ENCODE peak calls at places on chromosomes 2 and 18, in seven cellular contexts. One of them, this sample, is unnamed.

GRCh38 chr2:8794923-8795825 is 42.2 kb downstream of the KIDINS220 start:
- DNase-seq in breast epithelium: no peak
- DNase-seq in heart left ventricle: no peak
- DNase-seq in endothelial cell of umbilical vein: no peak
- DNase-seq in A549: no peak
- DNase-seq in uterus: no peak
- DNase-seq in IMR-90: peak; percentile 90
- DNase-seq in this sample: no peak

GRCh38 chr18:68478246-68478645 is 236.7 kb downstream of the TMX3 start:
- DNase-seq in IMR-90: no peak
- DNase-seq in breast epithelium: no peak
- DNase-seq in uterus: no peak
- DNase-seq in heart left ventricle: no peak
- DNase-seq in A549: no peak
- DNase-seq in endothelial cell of umbilical vein: no peak
- DNase-seq in this sample: no peak

GRCh38 chr2:30147196-30147714 is 448 bp downstream of the YPEL5 start:
- DNase-seq in breast epithelium: no peak
- DNase-seq in IMR-90: no peak
- DNase-seq in A549: no peak
- DNase-seq in heart left ventricle: no peak
- DNase-seq in uterus: no peak
- DNase-seq in endothelial cell of umbilical vein: no peak
- DNase-seq in this sample: no peak

GRCh38 chr2:198028955-198029354 is 224.6 kb downstream of the PLCL1 start:
- DNase-seq in IMR-90: no peak
- DNase-seq in uterus: no peak
- DNase-seq in A549: no peak
- DNase-seq in heart left ventricle: no peak
- DNase-seq in endothelial cell of umbilical vein: no peak
- DNase-seq in breast epithelium: no peak
- DNase-seq in this sample: no peak

GRCh38 chr18:31223371-31223770 is 60.7 kb upstream of the DSC1 start:
- DNase-seq in breast epithelium: no peak
- DNase-seq in endothelial cell of umbilical vein: no peak
- DNase-seq in A549: no peak
- DNase-seq in IMR-90: no peak
- DNase-seq in uterus: no peak
- DNase-seq in heart left ventricle: no peak
- DNase-seq in this sample: no peak

GRCh38 chr2:68812256-68812655 is 58.9 kb downstream of the BMP10 start:
- DNase-seq in A549: no peak
- DNase-seq in endothelial cell of umbilical vein: no peak
- DNase-seq in heart left ventricle: no peak
- DNase-seq in breast epithelium: no peak
- DNase-seq in uterus: no peak
- DNase-seq in IMR-90: peak; percentile 19
- DNase-seq in this sample: no peak

GRCh38 chr2:16425462-16426336 is 239.9 kb downstream of the CYRIA start:
- DNase-seq in endothelial cell of umbilical vein: no peak
- DNase-seq in uterus: no peak
- DNase-seq in heart left ventricle: peak; percentile 60
- DNase-seq in A549: peak; percentile 10
- DNase-seq in IMR-90: no peak
- DNase-seq in breast epithelium: no peak
- DNase-seq in this sample: no peak

GRCh38 chr18:74528913-74529312 is 5.4 kb upstream of the CNDP1 start:
- DNase-seq in endothelial cell of umbilical vein: no peak
- DNase-seq in heart left ventricle: no peak
- DNase-seq in breast epithelium: no peak
- DNase-seq in A549: no peak
- DNase-seq in IMR-90: no peak
- DNase-seq in uterus: no peak
- DNase-seq in this sample: no peak

GRCh38 chr2:27237341-27237945 is 20.3 kb downstream of the CAD start:
- DNase-seq in uterus: no peak
- DNase-seq in A549: no peak
- DNase-seq in heart left ventricle: no peak
- DNase-seq in IMR-90: no peak
- DNase-seq in breast epithelium: no peak
- DNase-seq in endothelial cell of umbilical vein: no peak
- DNase-seq in this sample: no peak

DNA sequence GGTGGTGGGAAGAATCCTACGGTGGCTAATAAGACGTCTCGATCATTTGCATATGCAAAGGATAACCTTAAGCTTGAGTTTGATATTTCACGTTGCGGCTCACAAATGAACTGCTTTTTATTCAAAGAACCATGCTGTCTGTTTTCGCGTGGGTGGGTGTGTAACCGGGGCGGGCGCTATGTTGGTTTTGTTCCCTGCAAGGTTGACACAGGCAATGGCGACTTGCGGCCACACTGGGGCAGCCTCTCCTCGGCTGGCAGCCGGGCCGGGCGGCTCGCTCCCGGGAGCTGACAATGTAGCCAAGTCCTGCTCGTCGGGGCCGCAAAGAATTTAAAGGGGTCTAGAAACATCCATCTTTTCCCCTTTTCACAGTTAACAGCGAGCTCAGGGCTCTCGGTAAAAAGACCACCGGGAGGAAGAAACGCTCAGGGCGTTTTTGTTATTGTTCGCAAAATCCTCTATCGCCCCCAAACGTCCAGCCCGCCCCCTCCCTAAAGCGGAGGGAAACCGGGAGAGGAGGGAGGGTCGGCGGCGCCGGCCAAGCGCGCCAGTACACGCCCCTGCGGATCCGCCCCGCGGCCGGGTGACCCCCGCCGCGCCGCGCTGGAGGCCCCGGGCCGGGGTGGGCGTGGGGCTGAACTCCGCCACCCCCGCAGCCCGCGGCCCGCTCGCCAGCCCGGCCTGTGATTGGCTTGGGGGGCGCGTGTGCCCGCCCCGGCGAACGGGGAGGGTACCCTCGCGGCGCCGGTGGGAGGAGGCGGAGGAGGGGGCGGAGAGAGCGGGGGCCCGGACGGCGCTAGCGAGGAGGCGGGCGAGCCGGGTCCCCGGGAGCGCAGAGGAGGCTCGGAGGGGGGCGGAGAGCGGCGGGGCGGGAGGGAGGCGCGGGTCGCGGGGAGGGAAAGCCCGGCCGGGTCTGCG is at the start of gene NEDD4L:
- DNase-seq in endothelial cell of umbilical vein: peak; percentile 87
- DNase-seq in IMR-90: peak; percentile 83
- DNase-seq in heart left ventricle: peak; percentile 81
- DNase-seq in uterus: peak; percentile 72
- DNase-seq in breast epithelium: peak; percentile 85
- DNase-seq in A549: peak; percentile 55
- DNase-seq in this sample: peak; percentile 52
- TF ChIP-seq POLR2A in endothelial cell of umbilical vein: no peak
- TF ChIP-seq POLR2A in IMR-90: peak; percentile 54
- TF ChIP-seq POLR2A in heart left ventricle: no peak
- TF ChIP-seq POLR2A in uterus: no peak
- TF ChIP-seq POLR2A in breast epithelium: no peak
- TF ChIP-seq POLR2A in A549: no peak
- TF ChIP-seq POLR2A in this sample: no peak

DNA sequence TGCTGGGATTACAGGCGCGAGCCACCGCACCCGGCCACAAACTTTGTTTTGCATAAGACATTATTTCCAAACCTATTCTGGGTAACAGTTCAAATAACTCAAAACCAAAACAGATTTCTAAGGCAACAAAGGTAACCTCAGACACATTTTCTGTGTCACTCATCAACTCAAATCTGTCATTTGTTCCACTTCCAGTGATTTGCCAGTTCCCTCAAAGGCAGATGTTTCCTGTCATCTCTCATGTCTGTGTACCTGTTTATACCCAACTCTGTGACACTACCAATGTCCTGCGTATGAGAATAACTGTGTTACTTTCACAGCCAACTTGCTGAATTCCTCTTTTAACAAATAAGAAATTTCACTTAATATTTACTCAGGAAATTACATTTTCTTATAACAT is 54.4 kb downstream of the SCN3A start:
- DNase-seq in heart left ventricle: no peak
- DNase-seq in uterus: no peak
- DNase-seq in IMR-90: no peak
- DNase-seq in endothelial cell of umbilical vein: no peak
- DNase-seq in breast epithelium: no peak
- DNase-seq in A549: no peak
- DNase-seq in this sample: no peak
- TF ChIP-seq POLR2A in heart left ventricle: no peak
- TF ChIP-seq POLR2A in uterus: no peak
- TF ChIP-seq POLR2A in IMR-90: no peak
- TF ChIP-seq POLR2A in endothelial cell of umbilical vein: no peak
- TF ChIP-seq POLR2A in breast epithelium: no peak
- TF ChIP-seq POLR2A in A549: no peak
- TF ChIP-seq POLR2A in this sample: no peak

DNA sequence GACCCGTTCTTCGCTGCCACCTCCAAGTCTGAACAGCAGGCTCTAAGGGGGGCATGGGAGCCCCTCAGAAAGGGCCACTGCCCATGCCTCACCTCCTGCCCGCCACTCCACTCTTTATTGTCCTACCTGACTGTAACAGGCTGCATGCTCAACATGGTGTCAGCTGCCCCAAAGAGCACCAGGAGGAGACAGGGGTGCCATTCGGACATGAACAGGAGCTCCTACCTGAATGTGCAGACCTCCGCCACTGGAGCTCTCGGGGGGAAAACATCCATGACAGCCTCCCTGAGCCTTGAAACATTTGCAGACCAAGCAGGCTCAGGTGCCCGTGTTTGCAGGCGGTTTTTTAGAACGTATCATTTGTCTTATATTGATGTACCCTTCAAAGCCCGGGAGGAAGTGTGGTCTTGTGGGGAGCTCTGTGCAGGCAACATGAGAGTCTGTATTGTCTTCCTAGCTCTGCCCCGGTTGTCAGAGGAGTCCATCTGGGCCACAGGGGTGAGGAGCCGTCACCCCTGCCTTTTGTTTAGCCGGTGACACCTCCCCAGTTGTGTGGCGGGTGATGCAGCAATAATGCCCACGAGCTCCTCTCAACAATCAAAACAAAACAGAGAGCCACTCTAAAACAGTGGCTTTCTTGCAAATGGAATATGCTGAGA is 35.1 kb upstream of the CD8A start:
- DNase-seq in breast epithelium: no peak
- DNase-seq in IMR-90: no peak
- DNase-seq in endothelial cell of umbilical vein: no peak
- DNase-seq in A549: no peak
- DNase-seq in uterus: no peak
- DNase-seq in heart left ventricle: no peak
- DNase-seq in this sample: no peak
- TF ChIP-seq POLR2A in breast epithelium: no peak
- TF ChIP-seq POLR2A in IMR-90: no peak
- TF ChIP-seq POLR2A in endothelial cell of umbilical vein: no peak
- TF ChIP-seq POLR2A in A549: no peak
- TF ChIP-seq POLR2A in uterus: no peak
- TF ChIP-seq POLR2A in heart left ventricle: no peak
- TF ChIP-seq POLR2A in this sample: no peak

GRCh38 chr2:230974096-230974913 is 21.6 kb upstream of the SPATA3 start:
- DNase-seq in endothelial cell of umbilical vein: no peak
- DNase-seq in A549: no peak
- DNase-seq in heart left ventricle: no peak
- DNase-seq in breast epithelium: no peak
- DNase-seq in uterus: no peak
- DNase-seq in IMR-90: peak; percentile 59
- DNase-seq in this sample: peak; percentile 82
- TF ChIP-seq POLR2A in endothelial cell of umbilical vein: no peak
- TF ChIP-seq POLR2A in A549: no peak
- TF ChIP-seq POLR2A in heart left ventricle: no peak
- TF ChIP-seq POLR2A in breast epithelium: no peak
- TF ChIP-seq POLR2A in uterus: no peak
- TF ChIP-seq POLR2A in IMR-90: no peak
- TF ChIP-seq POLR2A in this sample: no peak

This sample was measured in H54.